ENCODE peak calls at places on chromosomes 4 and X, in four cellular contexts. N, V, Z and K are unnamed samples. For H3K27me3, the result is how much of the 10 kb centered on the place peaks cover.

GRCh38 chrX:636971-637659 is 6.5 kb downstream of the SHOX start:
- DNase-seq in V (no peak), Z (no peak), N (no peak), K (no peak)

GRCh38 chrX:37755073-37755472 is 24.8 kb upstream of the CYBB start:
- DNase-seq in V (no peak), Z (no peak), N (no peak), K (no peak)

GRCh38 chrX:51461053-51462050 is 35.0 kb downstream of the NUDT11 start:
- DNase-seq in Z (no peak), N (no peak), V (no peak), K (no peak)

GRCh38 chr4:173577963-173578362 is 47.9 kb upstream of the HAND2 start:
- DNase-seq in N (no peak), Z (no peak), V (no peak), K (no peak)

GRCh38 chr4:28772066-28772465 is 1911.4 kb downstream of the STIM2 start:
- DNase-seq in Z (peak), V (no peak), N (no peak), K (peak)

GRCh38 chr4:84413954-84414353 is 85.1 kb downstream of the NKX6-1 start:
- DNase-seq in N (no peak), Z (no peak), V (no peak), K (no peak)

GRCh38 chr4:140851032-140851636 is 94.9 kb upstream of the TBC1D9 start:
- DNase-seq in Z (peak), V (no peak), N (no peak), K (no peak)

GRCh38 chrX:130885996-130886395 is 17.0 kb downstream of the ENOX2 start:
- DNase-seq in N (no peak), V (no peak), Z (no peak), K (no peak)

GRCh38 chr4:52037730-52038108 is 380 bp downstream of the SGCB start:
- DNase-seq in Z (no peak), V (no peak), N (peak), K (peak)

GRCh38 chr4:110508827-110509446 is 33.0 kb downstream of the ENPEP start:
- DNase-seq in Z (no peak), N (no peak), V (no peak), K (no peak)

GRCh38 chr4:69376450-69376849 is 96.2 kb downstream of the UGT2B28 start:
- DNase-seq in V (no peak), Z (no peak), N (no peak), K (no peak)

GRCh38 chr4:83178029-83178428 is 63.5 kb upstream of the PLAC8 start:
- DNase-seq in Z (no peak), V (no peak), N (no peak), K (no peak)

DNA sequence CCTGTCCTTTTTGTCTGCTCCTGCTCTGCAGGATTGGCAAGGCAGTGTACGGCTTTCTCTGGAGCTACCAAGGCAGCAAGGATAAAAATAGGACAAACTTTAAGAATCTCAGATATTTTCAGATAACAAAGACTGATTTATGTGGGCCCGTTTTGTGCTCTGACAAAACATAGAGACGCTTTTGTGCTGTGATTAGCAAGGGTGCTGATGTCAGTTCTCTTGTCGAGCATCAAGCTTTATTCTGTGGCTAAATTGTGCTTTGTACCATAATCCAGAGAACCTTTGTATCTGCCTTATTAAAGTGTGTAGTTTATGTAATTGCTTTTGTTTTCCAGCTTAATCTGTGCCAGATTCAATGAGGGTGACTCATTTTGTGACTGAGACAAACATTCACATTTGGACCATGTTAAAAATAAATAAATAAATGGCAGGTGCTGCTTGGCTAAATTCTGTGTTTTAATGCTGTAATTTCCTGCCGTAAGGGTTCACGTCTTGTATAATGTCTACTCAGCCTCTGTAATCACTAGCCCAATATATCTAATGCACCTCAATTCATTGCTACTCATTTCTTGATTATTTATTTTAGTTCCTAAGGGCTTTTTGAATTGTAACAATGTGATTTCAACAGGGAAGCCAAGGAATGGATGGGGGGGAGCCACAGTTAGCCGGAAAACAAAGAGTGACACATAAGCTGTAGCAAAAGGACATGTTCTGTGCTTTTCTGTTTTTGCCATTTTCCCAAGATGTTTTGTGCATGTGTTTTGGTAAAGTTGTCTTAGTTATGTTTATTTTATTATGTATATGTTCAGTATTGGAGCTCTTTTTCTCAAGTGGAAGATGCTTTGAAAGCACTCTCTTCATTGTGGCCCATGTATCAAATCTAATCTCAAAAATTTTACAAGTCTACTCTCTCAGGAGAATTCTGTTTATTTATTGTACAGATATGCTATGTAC is 75.1 kb downstream of the GAB1 start:
- DNase-seq in N (no peak), Z (no peak), V (no peak), K (no peak)
- H3K4me3 ChIP-seq in N (peak), Z (no peak), V (no peak), K (no peak)

DNA sequence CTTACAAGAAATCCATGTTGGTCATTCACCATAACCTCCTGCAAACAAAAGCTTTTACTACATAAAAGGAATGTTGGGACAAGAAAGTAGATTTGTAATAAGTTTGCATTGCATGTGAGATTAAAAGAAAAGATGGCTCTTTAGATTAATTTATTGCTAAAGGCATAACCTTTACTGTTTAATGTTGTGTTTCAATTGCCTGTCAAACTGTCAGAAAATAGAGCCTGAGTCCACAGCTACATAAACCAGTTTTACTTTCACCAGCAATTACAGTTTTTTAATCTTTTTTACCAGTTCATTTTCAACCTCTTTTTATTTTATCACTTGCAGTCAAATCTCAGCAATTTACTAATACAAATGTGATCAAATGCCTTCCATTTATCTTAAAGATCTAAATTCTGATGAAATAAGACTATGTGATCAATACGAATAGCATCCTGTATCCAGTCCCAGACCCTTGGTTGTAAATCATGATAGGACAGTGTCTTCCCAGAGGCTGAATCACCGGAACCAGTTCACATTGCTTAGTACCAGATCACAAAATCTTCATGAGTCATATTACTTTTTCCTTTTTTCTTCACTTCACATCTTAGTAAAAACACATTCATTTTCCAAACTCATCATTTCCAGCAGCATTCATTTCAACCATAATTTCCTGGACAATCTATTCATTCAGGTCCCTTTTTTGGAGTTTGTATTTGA is 95.4 kb upstream of the FRG1 start:
- DNase-seq in N (no peak), Z (no peak), V (no peak), K (no peak)
- H3K27me3 ChIP-seq in N (under half), Z (under half), V (under half), K (under half)

DNA sequence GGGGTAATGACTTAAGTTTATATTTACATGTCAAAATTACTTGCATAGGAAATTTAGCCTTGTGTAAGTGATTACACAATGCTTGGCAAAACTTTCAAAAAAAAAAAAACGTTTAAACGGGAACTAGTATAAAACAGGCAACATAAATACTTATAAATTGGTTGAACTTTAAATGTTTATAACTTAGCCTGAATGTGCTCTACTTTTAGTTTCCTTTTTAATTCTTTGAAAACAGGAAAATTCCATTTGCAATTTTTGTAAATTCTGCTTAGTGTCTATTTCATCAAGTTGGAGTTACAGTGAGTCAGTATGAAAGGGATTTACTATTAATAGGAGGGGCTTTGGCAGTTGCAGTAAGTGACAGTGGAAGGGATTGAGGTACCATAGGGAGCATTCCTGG is 2.6 kb downstream of the STAG2 start:
- DNase-seq in V (no peak), Z (no peak), N (no peak), K (no peak)
- H3K4me3 ChIP-seq in V (no peak), Z (no peak), N (peak), K (peak)

GRCh38 chr4:7932333-7932732 is 7.3 kb downstream of the AFAP1 start:
- DNase-seq in N (no peak), Z (no peak), V (no peak), K (no peak)
- H3K27me3 ChIP-seq in N (under half), Z (under half), V (under half), K (under half)

GRCh38 chrX:108019382-108019857 is 25.4 kb upstream of the VSIG1 start:
- DNase-seq in V (no peak), N (no peak), Z (no peak), K (no peak)

GRCh38 chrX:108022491-108023089 is 22.3 kb upstream of the VSIG1 start:
- DNase-seq in Z (no peak), N (no peak), V (no peak), K (no peak)

GRCh38 chrX:108018659-108019381 is 26.0 kb upstream of the VSIG1 start:
- DNase-seq in Z (no peak), V (no peak), N (no peak), K (no peak)

GRCh38 chrX:108025954-108026616 is 18.8 kb upstream of the VSIG1 start:
- DNase-seq in N (no peak), Z (no peak), V (no peak), K (no peak)

DNA sequence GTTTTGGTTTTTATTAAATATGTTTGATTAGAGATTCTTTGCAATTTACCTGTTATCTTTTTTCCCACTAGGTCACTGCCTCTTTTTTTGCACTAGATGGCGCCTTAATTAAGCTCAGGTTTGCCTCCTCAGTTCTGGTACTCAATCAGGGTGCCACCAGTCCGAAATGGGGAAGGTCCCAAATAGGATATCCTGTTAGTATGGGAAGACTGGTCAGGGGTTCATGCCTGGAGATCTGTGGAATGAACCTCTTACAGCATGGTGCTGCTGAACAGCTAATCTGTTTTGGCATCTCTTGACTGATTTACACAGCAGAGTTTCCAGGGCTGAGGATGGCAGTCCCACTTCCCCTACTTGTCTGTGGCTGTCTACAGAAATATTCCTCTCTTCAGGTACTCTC is 24.2 kb upstream of the VSIG1 start:
- DNase-seq in V (no peak), Z (no peak), N (no peak), K (no peak)
- H3K4me3 ChIP-seq in V (no peak), Z (no peak), N (no peak), K (no peak)

GRCh38 chrX:9786839-9787635 is 808 bp downstream of the SHROOM2 start:
- DNase-seq in V (peak), N (no peak), Z (no peak), K (no peak)
- H3K27me3 ChIP-seq in V (under half), N (under half), Z (under half), K (under half)

GRCh38 chrX:150495496-150495895 is 72.9 kb upstream of the MTM1 start:
- DNase-seq in N (no peak), Z (no peak), V (no peak), K (no peak)

GRCh38 chrX:150502979-150503897 is 65.2 kb upstream of the MTM1 start:
- DNase-seq in Z (no peak), N (no peak), V (no peak), K (no peak)

GRCh38 chrX:150502091-150502490 is 66.3 kb upstream of the MTM1 start:
- DNase-seq in V (no peak), Z (no peak), N (no peak), K (no peak)

GRCh38 chrX:150503898-150504219 is 64.6 kb upstream of the MTM1 start:
- DNase-seq in N (no peak), Z (no peak), V (no peak), K (peak)

DNA sequence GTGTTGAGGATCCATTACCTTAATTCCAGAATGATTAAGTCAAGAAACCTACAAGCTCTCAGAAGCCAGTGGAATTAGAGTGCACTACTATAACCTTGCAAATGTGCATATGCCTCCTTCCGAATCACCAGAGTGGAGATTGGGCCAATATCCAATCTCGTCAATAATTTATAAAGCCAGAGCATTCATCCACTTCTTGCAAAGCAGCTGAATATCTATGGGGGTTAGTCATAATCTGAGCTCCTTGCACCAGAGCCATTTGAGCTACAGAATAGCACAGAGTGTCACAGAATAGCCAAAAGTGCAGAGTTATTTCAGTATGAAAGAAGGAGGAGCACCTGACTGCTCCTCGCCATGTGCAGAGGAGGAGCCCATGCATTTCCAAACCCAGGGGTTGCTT is 69.2 kb upstream of the MTM1 start:
- DNase-seq in V (no peak), N (no peak), Z (peak), K (no peak)
- H3K4me3 ChIP-seq in V (no peak), N (no peak), Z (no peak), K (no peak)

GRCh38 chr4:54095110-54095800 is 4.7 kb upstream of the GSX2 start:
- DNase-seq in N (no peak), V (no peak), Z (no peak), K (no peak)
- H3K27me3 ChIP-seq in N (half or more), V (half or more), Z (half or more), K (under half)

DNA sequence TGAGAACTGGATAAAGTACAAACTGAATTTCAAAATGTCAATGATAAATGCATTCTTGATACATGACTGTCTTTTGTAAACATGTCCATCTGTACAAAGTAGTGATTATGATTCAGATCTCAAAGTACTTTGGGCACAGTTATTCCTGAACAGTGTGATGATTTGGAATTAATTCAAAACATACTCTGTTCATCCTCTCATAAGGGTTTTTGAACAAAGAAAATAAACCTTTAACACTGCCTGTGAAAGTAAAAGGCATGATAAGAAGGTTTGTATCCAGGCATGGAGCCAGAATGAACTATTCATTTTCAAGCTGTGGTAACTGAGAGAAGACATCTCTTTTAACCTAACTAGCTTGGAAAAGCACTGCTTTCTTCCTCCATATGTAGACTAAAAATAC is 886 bp upstream of the KLHL4 start:
- DNase-seq in Z (no peak), N (no peak), V (no peak), K (no peak)
- H3K4me3 ChIP-seq in Z (no peak), N (no peak), V (no peak), K (no peak)